ENCODE peak calls at places on chromosomes 16 and 17, in seven cellular contexts. O is caudate nucleus; E is suprapubic skin; T is GM03348; H is anterior cingulate cortex; L is stimulated activated CD4-positive, alpha-beta T cell treated with anti-CD3 and anti-CD28 coated beads, Interleukin-15, amount 100 ng/mL, for 24 hours; X is activated naive CD4-positive, alpha-beta T cell treated with anti-CD3 and anti-CD28 coated beads, Interleukin-2, amount 10 ng/mL, durations not matched to agents 7 days and 5 days. Y is an unnamed sample.
A peak's percentile ranks its signal among the peaks of the same experiment; 100 is the strongest.

GRCh38 chr17:31431795-31432658 is 40.6 kb downstream of the RAB11FIP4 start:
- DNase-seq in L (no peak), E (no peak), X (no peak), T (no peak), H (no peak), O (no peak), Y (no peak)

GRCh38 chr17:41510251-41511065 is 5.0 kb upstream of the KRT13 start:
- DNase-seq in H (no peak), E (no peak), O (no peak), X (no peak), L (no peak), T (no peak), Y (no peak)

GRCh38 chr17:48150107-48150463 is 42.5 kb downstream of the SNX11 start:
- DNase-seq in O (no peak), E (no peak), H (no peak), X (no peak), T (no peak), L (no peak), Y (no peak)

GRCh38 chr17:39632153-39632941 is 4.6 kb upstream of the STARD3 start:
- DNase-seq in O (peak; percentile 61), T (no peak), H (peak; percentile 57), X (no peak), L (no peak), E (no peak), Y (no peak)

GRCh38 chr17:70073326-70073725 is 1.7 kb upstream of the KCNJ16 start:
- DNase-seq in T (no peak), O (no peak), X (no peak), E (no peak), H (no peak), L (no peak), Y (no peak)

GRCh38 chr17:29430275-29430674 is 40.1 kb downstream of the TAOK1 start:
- DNase-seq in L (no peak), H (no peak), E (no peak), T (no peak), O (no peak), X (no peak), Y (no peak)

GRCh38 chr16:30844671-30845449 is 49.0 kb downstream of the BCL7C start:
- DNase-seq in H (no peak), E (no peak), X (peak; percentile 89), T (peak; percentile 91), L (peak; percentile 88), O (peak; percentile 14), Y (no peak)

GRCh38 chr17:6675426-6675825 is 23.9 kb downstream of the C17orf100 start:
- DNase-seq in H (no peak), X (no peak), L (no peak), E (no peak), T (no peak), O (no peak), Y (no peak)

GRCh38 chr17:2055494-2056220 is 754 bp downstream of the HIC1 start:
- DNase-seq in X (peak; percentile 77), T (peak; percentile 83), E (peak; percentile 70), L (peak; percentile 69), H (no peak), O (no peak), Y (peak; percentile 69)

GRCh38 chr17:81312624-81313325 is 17.7 kb upstream of the SLC38A10 start:
- DNase-seq in H (no peak), T (no peak), X (no peak), O (no peak), L (no peak), E (no peak), Y (no peak)

GRCh38 chr17:74340470-74341023 is 14.5 kb downstream of the KIF19 start:
- DNase-seq in T (no peak), O (peak; percentile 48), H (no peak), E (no peak), X (no peak), L (no peak), Y (no peak)

GRCh38 chr17:46865100-46865499 is 13.7 kb downstream of the WNT9B start:
- DNase-seq in E (no peak), X (no peak), L (no peak), T (peak; percentile 62), O (no peak), H (no peak), Y (no peak)

GRCh38 chr17:72812823-72813222 is 279.7 kb downstream of the SLC39A11 start:
- DNase-seq in E (no peak), H (no peak), X (no peak), L (no peak), T (no peak), O (no peak), Y (no peak)

GRCh38 chr16:72367841-72368240 is 195.9 kb upstream of the PMFBP1 start:
- DNase-seq in L (no peak), H (no peak), E (no peak), T (peak; percentile 8), X (no peak), O (no peak), Y (no peak)

GRCh38 chr17:3804503-3804931 is 3.5 kb upstream of the ITGAE start:
- DNase-seq in O (no peak), X (no peak), T (no peak), H (no peak), L (peak; percentile 23), E (no peak), Y (no peak)

Y was measured in Right ventricle myocardium superior.